ENCODE peak calls at places on chromosome 1, in seven cellular contexts. One of them, this sample, is unnamed.

GRCh38 chr1:56156937-56157336 is 422.4 kb downstream of the PLPP3 start:
- ATAC-seq in stimulated activated naive B cell treated with anti-CD40 and anti-IgM and Interleukin-4, amounts not matched to agents 10 μg/mL and 1 μg/mL and 100 μg/mL, for 72 hours: no peak
- ATAC-seq in activated naive CD4-positive, alpha-beta T cell treated with anti-CD3 and anti-CD28 coated beads, Interleukin-2, amount 50 U/mL, for 72 hours: no peak
- ATAC-seq in naive thymus-derived CD8-positive, alpha-beta T cell: no peak
- ATAC-seq in sciatic nerve: peak; percentile 65
- ATAC-seq in mucosa of descending colon: no peak
- ATAC-seq in left ventricle myocardium superior: no peak
- ATAC-seq in this sample: no peak

GRCh38 chr1:79104617-79105016 is 98.1 kb upstream of the ADGRL4 start:
- ATAC-seq in stimulated activated naive B cell treated with anti-CD40 and anti-IgM and Interleukin-4, amounts not matched to agents 10 μg/mL and 1 μg/mL and 100 μg/mL, for 72 hours: no peak
- ATAC-seq in activated naive CD4-positive, alpha-beta T cell treated with anti-CD3 and anti-CD28 coated beads, Interleukin-2, amount 50 U/mL, for 72 hours: no peak
- ATAC-seq in naive thymus-derived CD8-positive, alpha-beta T cell: no peak
- ATAC-seq in sciatic nerve: no peak
- ATAC-seq in mucosa of descending colon: no peak
- ATAC-seq in left ventricle myocardium superior: no peak
- ATAC-seq in this sample: no peak

GRCh38 chr1:42259059-42259738 is 75.8 kb downstream of the FOXJ3 start:
- ATAC-seq in stimulated activated naive B cell treated with anti-CD40 and anti-IgM and Interleukin-4, amounts not matched to agents 10 μg/mL and 1 μg/mL and 100 μg/mL, for 72 hours: peak; percentile 77
- ATAC-seq in activated naive CD4-positive, alpha-beta T cell treated with anti-CD3 and anti-CD28 coated beads, Interleukin-2, amount 50 U/mL, for 72 hours: no peak
- ATAC-seq in naive thymus-derived CD8-positive, alpha-beta T cell: peak; percentile 63
- ATAC-seq in sciatic nerve: peak; percentile 92
- ATAC-seq in mucosa of descending colon: peak; percentile 48
- ATAC-seq in left ventricle myocardium superior: peak; percentile 89
- ATAC-seq in this sample: peak; percentile 72

GRCh38 chr1:15836772-15837669 is 10.5 kb upstream of the SPEN start:
- ATAC-seq in stimulated activated naive B cell treated with anti-CD40 and anti-IgM and Interleukin-4, amounts not matched to agents 10 μg/mL and 1 μg/mL and 100 μg/mL, for 72 hours: peak; percentile 71
- ATAC-seq in activated naive CD4-positive, alpha-beta T cell treated with anti-CD3 and anti-CD28 coated beads, Interleukin-2, amount 50 U/mL, for 72 hours: no peak
- ATAC-seq in naive thymus-derived CD8-positive, alpha-beta T cell: no peak
- ATAC-seq in sciatic nerve: peak; percentile 2
- ATAC-seq in mucosa of descending colon: peak; percentile 29
- ATAC-seq in left ventricle myocardium superior: no peak
- ATAC-seq in this sample: no peak

GRCh38 chr1:44406761-44407429 is 1.8 kb downstream of the RNF220 start:
- ATAC-seq in stimulated activated naive B cell treated with anti-CD40 and anti-IgM and Interleukin-4, amounts not matched to agents 10 μg/mL and 1 μg/mL and 100 μg/mL, for 72 hours: peak; percentile 49
- ATAC-seq in activated naive CD4-positive, alpha-beta T cell treated with anti-CD3 and anti-CD28 coated beads, Interleukin-2, amount 50 U/mL, for 72 hours: peak; percentile 36
- ATAC-seq in naive thymus-derived CD8-positive, alpha-beta T cell: peak; percentile 26
- ATAC-seq in sciatic nerve: peak; percentile 22
- ATAC-seq in mucosa of descending colon: peak; percentile 11
- ATAC-seq in left ventricle myocardium superior: peak; percentile 10
- ATAC-seq in this sample: peak; percentile 43

GRCh38 chr1:7046314-7046713 is 261.1 kb downstream of the CAMTA1 start:
- ATAC-seq in stimulated activated naive B cell treated with anti-CD40 and anti-IgM and Interleukin-4, amounts not matched to agents 10 μg/mL and 1 μg/mL and 100 μg/mL, for 72 hours: no peak
- ATAC-seq in activated naive CD4-positive, alpha-beta T cell treated with anti-CD3 and anti-CD28 coated beads, Interleukin-2, amount 50 U/mL, for 72 hours: no peak
- ATAC-seq in naive thymus-derived CD8-positive, alpha-beta T cell: no peak
- ATAC-seq in sciatic nerve: no peak
- ATAC-seq in mucosa of descending colon: no peak
- ATAC-seq in left ventricle myocardium superior: peak; percentile 55
- ATAC-seq in this sample: no peak

GRCh38 chr1:193110864-193111263 is 5.7 kb upstream of the GLRX2 start:
- ATAC-seq in stimulated activated naive B cell treated with anti-CD40 and anti-IgM and Interleukin-4, amounts not matched to agents 10 μg/mL and 1 μg/mL and 100 μg/mL, for 72 hours: no peak
- ATAC-seq in activated naive CD4-positive, alpha-beta T cell treated with anti-CD3 and anti-CD28 coated beads, Interleukin-2, amount 50 U/mL, for 72 hours: no peak
- ATAC-seq in naive thymus-derived CD8-positive, alpha-beta T cell: no peak
- ATAC-seq in sciatic nerve: no peak
- ATAC-seq in mucosa of descending colon: no peak
- ATAC-seq in left ventricle myocardium superior: no peak
- ATAC-seq in this sample: no peak

GRCh38 chr1:44270666-44271628 is 57.7 kb downstream of the DMAP1 start:
- ATAC-seq in stimulated activated naive B cell treated with anti-CD40 and anti-IgM and Interleukin-4, amounts not matched to agents 10 μg/mL and 1 μg/mL and 100 μg/mL, for 72 hours: no peak
- ATAC-seq in activated naive CD4-positive, alpha-beta T cell treated with anti-CD3 and anti-CD28 coated beads, Interleukin-2, amount 50 U/mL, for 72 hours: no peak
- ATAC-seq in naive thymus-derived CD8-positive, alpha-beta T cell: no peak
- ATAC-seq in sciatic nerve: no peak
- ATAC-seq in mucosa of descending colon: peak; percentile 34
- ATAC-seq in left ventricle myocardium superior: no peak
- ATAC-seq in this sample: no peak

GRCh38 chr1:165945911-165946310 is 118.5 kb downstream of the UCK2 start:
- ATAC-seq in stimulated activated naive B cell treated with anti-CD40 and anti-IgM and Interleukin-4, amounts not matched to agents 10 μg/mL and 1 μg/mL and 100 μg/mL, for 72 hours: no peak
- ATAC-seq in activated naive CD4-positive, alpha-beta T cell treated with anti-CD3 and anti-CD28 coated beads, Interleukin-2, amount 50 U/mL, for 72 hours: no peak
- ATAC-seq in naive thymus-derived CD8-positive, alpha-beta T cell: no peak
- ATAC-seq in sciatic nerve: no peak
- ATAC-seq in mucosa of descending colon: no peak
- ATAC-seq in left ventricle myocardium superior: no peak
- ATAC-seq in this sample: no peak

GRCh38 chr1:107664882-107665871 is 299.8 kb downstream of the VAV3 start:
- ATAC-seq in stimulated activated naive B cell treated with anti-CD40 and anti-IgM and Interleukin-4, amounts not matched to agents 10 μg/mL and 1 μg/mL and 100 μg/mL, for 72 hours: no peak
- ATAC-seq in activated naive CD4-positive, alpha-beta T cell treated with anti-CD3 and anti-CD28 coated beads, Interleukin-2, amount 50 U/mL, for 72 hours: no peak
- ATAC-seq in naive thymus-derived CD8-positive, alpha-beta T cell: no peak
- ATAC-seq in sciatic nerve: no peak
- ATAC-seq in mucosa of descending colon: peak; percentile 51
- ATAC-seq in left ventricle myocardium superior: no peak
- ATAC-seq in this sample: no peak

GRCh38 chr1:23224721-23225648 is 7.7 kb upstream of the HTR1D start:
- ATAC-seq in stimulated activated naive B cell treated with anti-CD40 and anti-IgM and Interleukin-4, amounts not matched to agents 10 μg/mL and 1 μg/mL and 100 μg/mL, for 72 hours: no peak
- ATAC-seq in activated naive CD4-positive, alpha-beta T cell treated with anti-CD3 and anti-CD28 coated beads, Interleukin-2, amount 50 U/mL, for 72 hours: no peak
- ATAC-seq in naive thymus-derived CD8-positive, alpha-beta T cell: no peak
- ATAC-seq in sciatic nerve: peak; percentile 77
- ATAC-seq in mucosa of descending colon: peak; percentile 98
- ATAC-seq in left ventricle myocardium superior: peak; percentile 80
- ATAC-seq in this sample: no peak

GRCh38 chr1:21262282-21263051 is 27.8 kb downstream of the ECE1 start:
- ATAC-seq in stimulated activated naive B cell treated with anti-CD40 and anti-IgM and Interleukin-4, amounts not matched to agents 10 μg/mL and 1 μg/mL and 100 μg/mL, for 72 hours: no peak
- ATAC-seq in activated naive CD4-positive, alpha-beta T cell treated with anti-CD3 and anti-CD28 coated beads, Interleukin-2, amount 50 U/mL, for 72 hours: no peak
- ATAC-seq in naive thymus-derived CD8-positive, alpha-beta T cell: no peak
- ATAC-seq in sciatic nerve: peak; percentile 89
- ATAC-seq in mucosa of descending colon: peak; percentile 50
- ATAC-seq in left ventricle myocardium superior: peak; percentile 85
- ATAC-seq in this sample: peak; percentile 2

GRCh38 chr1:9558271-9558945 is 19.1 kb downstream of the SLC25A33 start:
- ATAC-seq in stimulated activated naive B cell treated with anti-CD40 and anti-IgM and Interleukin-4, amounts not matched to agents 10 μg/mL and 1 μg/mL and 100 μg/mL, for 72 hours: no peak
- ATAC-seq in activated naive CD4-positive, alpha-beta T cell treated with anti-CD3 and anti-CD28 coated beads, Interleukin-2, amount 50 U/mL, for 72 hours: no peak
- ATAC-seq in naive thymus-derived CD8-positive, alpha-beta T cell: peak; percentile 40
- ATAC-seq in sciatic nerve: no peak
- ATAC-seq in mucosa of descending colon: no peak
- ATAC-seq in left ventricle myocardium superior: peak; percentile 14
- ATAC-seq in this sample: no peak

GRCh38 chr1:95124342-95124741 is 7.2 kb downstream of the TLCD4 start:
- ATAC-seq in stimulated activated naive B cell treated with anti-CD40 and anti-IgM and Interleukin-4, amounts not matched to agents 10 μg/mL and 1 μg/mL and 100 μg/mL, for 72 hours: no peak
- ATAC-seq in activated naive CD4-positive, alpha-beta T cell treated with anti-CD3 and anti-CD28 coated beads, Interleukin-2, amount 50 U/mL, for 72 hours: no peak
- ATAC-seq in naive thymus-derived CD8-positive, alpha-beta T cell: no peak
- ATAC-seq in sciatic nerve: no peak
- ATAC-seq in mucosa of descending colon: no peak
- ATAC-seq in left ventricle myocardium superior: no peak
- ATAC-seq in this sample: no peak